ENCODE peak calls at places on chromosomes 6 and 20, in four cellular contexts. One of them, this sample, is unnamed.

GRCh38 chr6:32666420-32667300 is at the start of gene HLA-DQB1:
- DNase-seq in heart left ventricle: no peak
- DNase-seq in mammary epithelial cell: peak; percentile 83
- DNase-seq in sigmoid colon: no peak
- DNase-seq in this sample: no peak

GRCh38 chr6:26441977-26442376 is 1.7 kb downstream of the BTN3A3 start:
- DNase-seq in heart left ventricle: no peak
- DNase-seq in mammary epithelial cell: no peak
- DNase-seq in sigmoid colon: no peak
- DNase-seq in this sample: no peak

GRCh38 chr6:140784573-140784972 is 1348.2 kb upstream of the GJE1 start:
- DNase-seq in heart left ventricle: no peak
- DNase-seq in mammary epithelial cell: peak; percentile 78
- DNase-seq in sigmoid colon: no peak
- DNase-seq in this sample: no peak

GRCh38 chr6:157033428-157034140 is 256.4 kb downstream of the ARID1B start:
- DNase-seq in heart left ventricle: no peak
- DNase-seq in mammary epithelial cell: peak; percentile 35
- DNase-seq in sigmoid colon: no peak
- DNase-seq in this sample: no peak

GRCh38 chr6:89368107-89368506 is 15.6 kb upstream of the UBE2J1 start:
- DNase-seq in heart left ventricle: peak; percentile 40
- DNase-seq in mammary epithelial cell: peak; percentile 26
- DNase-seq in sigmoid colon: peak; percentile 74
- DNase-seq in this sample: peak; percentile 68

GRCh38 chr6:163897030-163897429 is 482.5 kb downstream of the QKI start:
- DNase-seq in heart left ventricle: no peak
- DNase-seq in mammary epithelial cell: no peak
- DNase-seq in sigmoid colon: no peak
- DNase-seq in this sample: peak; percentile 55

GRCh38 chr20:55014766-55015165 is 539.4 kb downstream of the DOK5 start:
- DNase-seq in heart left ventricle: no peak
- DNase-seq in mammary epithelial cell: no peak
- DNase-seq in sigmoid colon: no peak
- DNase-seq in this sample: no peak

GRCh38 chr20:60242836-60243520 is 284.8 kb downstream of the CDH26 start:
- DNase-seq in heart left ventricle: no peak
- DNase-seq in mammary epithelial cell: peak; percentile 75
- DNase-seq in sigmoid colon: peak; percentile 19
- DNase-seq in this sample: no peak

GRCh38 chr20:58447733-58448391 is 58.8 kb downstream of the VAPB start:
- DNase-seq in heart left ventricle: no peak
- DNase-seq in mammary epithelial cell: peak; percentile 29
- DNase-seq in sigmoid colon: no peak
- DNase-seq in this sample: no peak

GRCh38 chr6:73803562-73804221 is 107.7 kb downstream of the CD109 start:
- DNase-seq in heart left ventricle: no peak
- DNase-seq in mammary epithelial cell: peak; percentile 91
- DNase-seq in sigmoid colon: no peak
- DNase-seq in this sample: no peak

GRCh38 chr6:32940656-32941411 is at the start of gene HLA-DMB:
- DNase-seq in heart left ventricle: peak; percentile 67
- DNase-seq in mammary epithelial cell: peak; percentile 65
- DNase-seq in sigmoid colon: no peak
- DNase-seq in this sample: no peak

GRCh38 chr6:41427642-41428401 is 92.4 kb downstream of the NCR2 start:
- DNase-seq in heart left ventricle: peak; percentile 63
- DNase-seq in mammary epithelial cell: peak; percentile 32
- DNase-seq in sigmoid colon: peak; percentile 75
- DNase-seq in this sample: peak; percentile 64

GRCh38 chr20:16475225-16475624 is 98.0 kb downstream of the KIF16B start:
- DNase-seq in heart left ventricle: no peak
- DNase-seq in mammary epithelial cell: no peak
- DNase-seq in sigmoid colon: no peak
- DNase-seq in this sample: no peak

GRCh38 chr6:122789862-122790739 is 1.0 kb downstream of the SMPDL3A start:
- DNase-seq in heart left ventricle: no peak
- DNase-seq in mammary epithelial cell: peak; percentile 39
- DNase-seq in sigmoid colon: no peak
- DNase-seq in this sample: peak; percentile 23

GRCh38 chr6:129546702-129547101 is 163.3 kb downstream of the ARHGAP18 start:
- DNase-seq in heart left ventricle: no peak
- DNase-seq in mammary epithelial cell: no peak
- DNase-seq in sigmoid colon: no peak
- DNase-seq in this sample: no peak

GRCh38 chr20:51750037-51750769 is 18.0 kb downstream of the ATP9A start:
- DNase-seq in heart left ventricle: peak; percentile 49
- DNase-seq in mammary epithelial cell: peak; percentile 94
- DNase-seq in sigmoid colon: peak; percentile 83
- DNase-seq in this sample: peak; percentile 73

GRCh38 chr20:58650181-58650775 is 805 bp upstream of the STX16 start:
- DNase-seq in heart left ventricle: peak; percentile 54
- DNase-seq in mammary epithelial cell: no peak
- DNase-seq in sigmoid colon: peak; percentile 63
- DNase-seq in this sample: no peak

GRCh38 chr6:2715737-2716136 is 35.0 kb downstream of the MYLK4 start:
- DNase-seq in heart left ventricle: no peak
- DNase-seq in mammary epithelial cell: no peak
- DNase-seq in sigmoid colon: no peak
- DNase-seq in this sample: no peak

GRCh38 chr6:4941782-4942672 is 61.8 kb downstream of the RPP40 start:
- DNase-seq in heart left ventricle: no peak
- DNase-seq in mammary epithelial cell: peak; percentile 97
- DNase-seq in sigmoid colon: no peak
- DNase-seq in this sample: no peak

GRCh38 chr20:58702859-58703648 is 10.5 kb downstream of the NPEPL1 start:
- DNase-seq in heart left ventricle: no peak
- DNase-seq in mammary epithelial cell: no peak
- DNase-seq in sigmoid colon: peak; percentile 53
- DNase-seq in this sample: no peak

GRCh38 chr20:45138451-45139300 is 14.4 kb upstream of the WFDC12 start:
- DNase-seq in heart left ventricle: peak; percentile 33
- DNase-seq in mammary epithelial cell: peak; percentile 56
- DNase-seq in sigmoid colon: no peak
- DNase-seq in this sample: peak; percentile 62

GRCh38 chr6:3390698-3391097 is 66.2 kb downstream of the SLC22A23 start:
- DNase-seq in heart left ventricle: peak; percentile 44
- DNase-seq in mammary epithelial cell: peak; percentile 96
- DNase-seq in sigmoid colon: peak; percentile 68
- DNase-seq in this sample: peak; percentile 79

GRCh38 chr6:21664263-21665081 is 70.9 kb downstream of the SOX4 start:
- DNase-seq in heart left ventricle: peak; percentile 39
- DNase-seq in mammary epithelial cell: peak; percentile 14
- DNase-seq in sigmoid colon: peak; percentile 74
- DNase-seq in this sample: peak; percentile 36

GRCh38 chr20:24560571-24561485 is 91.4 kb downstream of the SYNDIG1 start:
- DNase-seq in heart left ventricle: no peak
- DNase-seq in mammary epithelial cell: peak; percentile 11
- DNase-seq in sigmoid colon: no peak
- DNase-seq in this sample: no peak

GRCh38 chr6:138824482-138825134 is 28.7 kb downstream of the ECT2L start:
- DNase-seq in heart left ventricle: no peak
- DNase-seq in mammary epithelial cell: peak; percentile 52
- DNase-seq in sigmoid colon: no peak
- DNase-seq in this sample: no peak

GRCh38 chr20:59102722-59103415 is 60.3 kb upstream of the PRELID3B start:
- DNase-seq in heart left ventricle: no peak
- DNase-seq in mammary epithelial cell: no peak
- DNase-seq in sigmoid colon: no peak
- DNase-seq in this sample: no peak

GRCh38 chr20:24620937-24621519 is 151.6 kb downstream of the SYNDIG1 start:
- DNase-seq in heart left ventricle: no peak
- DNase-seq in mammary epithelial cell: no peak
- DNase-seq in sigmoid colon: no peak
- DNase-seq in this sample: no peak

GRCh38 chr20:17635846-17636245 is 46.2 kb downstream of the RRBP1 start:
- DNase-seq in heart left ventricle: no peak
- DNase-seq in mammary epithelial cell: no peak
- DNase-seq in sigmoid colon: no peak
- DNase-seq in this sample: no peak

GRCh38 chr6:28496099-28496779 is 19.4 kb downstream of the GPX6 start:
- DNase-seq in heart left ventricle: no peak
- DNase-seq in mammary epithelial cell: no peak
- DNase-seq in sigmoid colon: no peak
- DNase-seq in this sample: no peak

GRCh38 chr6:141169419-141169818 is 963.3 kb upstream of the GJE1 start:
- DNase-seq in heart left ventricle: no peak
- DNase-seq in mammary epithelial cell: no peak
- DNase-seq in sigmoid colon: no peak
- DNase-seq in this sample: no peak

GRCh38 chr20:1566701-1567100 is 9.2 kb upstream of the SIRPD start:
- DNase-seq in heart left ventricle: no peak
- DNase-seq in mammary epithelial cell: peak; percentile 66
- DNase-seq in sigmoid colon: no peak
- DNase-seq in this sample: no peak

GRCh38 chr20:22402990-22403859 is 181.1 kb downstream of the FOXA2 start:
- DNase-seq in heart left ventricle: no peak
- DNase-seq in mammary epithelial cell: no peak
- DNase-seq in sigmoid colon: no peak
- DNase-seq in this sample: no peak

GRCh38 chr6:92770540-92770939 is 648.8 kb downstream of the EPHA7 start:
- DNase-seq in heart left ventricle: no peak
- DNase-seq in mammary epithelial cell: no peak
- DNase-seq in sigmoid colon: no peak
- DNase-seq in this sample: no peak

GRCh38 chr20:50242863-50243609 is 52.4 kb downstream of the CEBPB start:
- DNase-seq in heart left ventricle: no peak
- DNase-seq in mammary epithelial cell: peak; percentile 93
- DNase-seq in sigmoid colon: no peak
- DNase-seq in this sample: no peak

GRCh38 chr20:22611636-22612035 is 27.3 kb upstream of the FOXA2 start:
- DNase-seq in heart left ventricle: no peak
- DNase-seq in mammary epithelial cell: no peak
- DNase-seq in sigmoid colon: no peak
- DNase-seq in this sample: no peak

GRCh38 chr6:49982046-49982445 is 12.6 kb upstream of the DEFB113 start:
- DNase-seq in heart left ventricle: no peak
- DNase-seq in mammary epithelial cell: no peak
- DNase-seq in sigmoid colon: no peak
- DNase-seq in this sample: no peak

GRCh38 chr6:49980898-49981297 is 11.5 kb upstream of the DEFB113 start:
- DNase-seq in heart left ventricle: no peak
- DNase-seq in mammary epithelial cell: peak; percentile 1
- DNase-seq in sigmoid colon: no peak
- DNase-seq in this sample: no peak

GRCh38 chr6:49979584-49979983 is 10.2 kb upstream of the DEFB113 start:
- DNase-seq in heart left ventricle: no peak
- DNase-seq in mammary epithelial cell: no peak
- DNase-seq in sigmoid colon: no peak
- DNase-seq in this sample: no peak

GRCh38 chr6:49978332-49979226 is 9.2 kb upstream of the DEFB113 start:
- DNase-seq in heart left ventricle: no peak
- DNase-seq in mammary epithelial cell: no peak
- DNase-seq in sigmoid colon: no peak
- DNase-seq in this sample: no peak
- H3K4me3 ChIP-seq in heart left ventricle: no peak overlapping the region
- H3K4me3 ChIP-seq in mammary epithelial cell: peak overlapping the region; percentile 0
- H3K4me3 ChIP-seq in sigmoid colon: peak overlapping the region; percentile 9
- H3K4me3 ChIP-seq in this sample: no peak overlapping the region

GRCh38 chr6:917296-917695 is 224.4 kb upstream of the EXOC2 start:
- DNase-seq in heart left ventricle: no peak
- DNase-seq in mammary epithelial cell: no peak
- DNase-seq in sigmoid colon: no peak
- DNase-seq in this sample: no peak
- H3K9me3 ChIP-seq in heart left ventricle: peaks cover 19% of the 10 kb centered on the region
- H3K9me3 ChIP-seq in mammary epithelial cell: peaks cover 4% of the 10 kb centered on the region
- H3K9me3 ChIP-seq in sigmoid colon: peaks cover 2% of the 10 kb centered on the region
- H3K9me3 ChIP-seq in this sample: no peaks in the 10 kb centered on the region

GRCh38 chr6:52595796-52596130 is 18.9 kb upstream of the TRAM2 start:
- DNase-seq in heart left ventricle: no peak
- DNase-seq in mammary epithelial cell: no peak
- DNase-seq in sigmoid colon: no peak
- DNase-seq in this sample: no peak
- H3K27ac ChIP-seq in heart left ventricle: peak overlapping the region; percentile 61
- H3K27ac ChIP-seq in mammary epithelial cell: no peak overlapping the region
- H3K27ac ChIP-seq in sigmoid colon: peak overlapping the region; percentile 77
- H3K27ac ChIP-seq in this sample: peak overlapping the region; percentile 60

GRCh38 chr6:13669476-13669875 is 42.2 kb downstream of the RANBP9 start:
- DNase-seq in heart left ventricle: no peak
- DNase-seq in mammary epithelial cell: no peak
- DNase-seq in sigmoid colon: no peak
- DNase-seq in this sample: no peak

GRCh38 chr6:13664703-13665352 is 46.8 kb downstream of the RANBP9 start:
- DNase-seq in heart left ventricle: no peak
- DNase-seq in mammary epithelial cell: no peak
- DNase-seq in sigmoid colon: no peak
- DNase-seq in this sample: no peak

GRCh38 chr6:13668291-13668928 is 43.2 kb downstream of the RANBP9 start:
- DNase-seq in heart left ventricle: no peak
- DNase-seq in mammary epithelial cell: peak; percentile 4
- DNase-seq in sigmoid colon: no peak
- DNase-seq in this sample: no peak

GRCh38 chr6:13666194-13667105 is 45.2 kb downstream of the RANBP9 start:
- DNase-seq in heart left ventricle: no peak
- DNase-seq in mammary epithelial cell: peak; percentile 64
- DNase-seq in sigmoid colon: no peak
- DNase-seq in this sample: no peak

GRCh38 chr6:13667655-13668054 is 44.0 kb downstream of the RANBP9 start:
- DNase-seq in heart left ventricle: no peak
- DNase-seq in mammary epithelial cell: peak; percentile 2
- DNase-seq in sigmoid colon: no peak
- DNase-seq in this sample: no peak
- H3K4me3 ChIP-seq in heart left ventricle: no peak overlapping the region
- H3K4me3 ChIP-seq in mammary epithelial cell: no peak overlapping the region
- H3K4me3 ChIP-seq in sigmoid colon: no peak overlapping the region
- H3K4me3 ChIP-seq in this sample: no peak overlapping the region